ENCODE peak calls at places on chromosomes 12 and 14, in five cellular contexts. One of them, this sample, is unnamed.

GRCh38 chr12:94570161-94570560 is 80.2 kb downstream of the TMCC3 start:
- DNase-seq in endothelial cell of umbilical vein: peak; percentile 87
- DNase-seq in HCT116: peak; percentile 8
- DNase-seq in HepG2: no peak
- DNase-seq in astrocyte: peak; percentile 72
- DNase-seq in this sample: no peak

GRCh38 chr12:2283910-2284309 is 231.1 kb downstream of the CACNA1C start:
- DNase-seq in endothelial cell of umbilical vein: no peak
- DNase-seq in HCT116: no peak
- DNase-seq in HepG2: no peak
- DNase-seq in astrocyte: peak; percentile 67
- DNase-seq in this sample: no peak

GRCh38 chr14:35286707-35287106 is 5.5 kb upstream of the PSMA6 start:
- DNase-seq in endothelial cell of umbilical vein: no peak
- DNase-seq in HCT116: no peak
- DNase-seq in HepG2: no peak
- DNase-seq in astrocyte: no peak
- DNase-seq in this sample: peak; percentile 69

GRCh38 chr12:51751657-51752056 is 96.9 kb downstream of the FIGNL2 start:
- DNase-seq in endothelial cell of umbilical vein: peak; percentile 87
- DNase-seq in HCT116: no peak
- DNase-seq in HepG2: no peak
- DNase-seq in astrocyte: no peak
- DNase-seq in this sample: no peak

GRCh38 chr12:41034686-41035085 is 153.4 kb upstream of the PDZRN4 start:
- DNase-seq in endothelial cell of umbilical vein: no peak
- DNase-seq in HCT116: no peak
- DNase-seq in HepG2: no peak
- DNase-seq in astrocyte: peak; percentile 54
- DNase-seq in this sample: no peak

GRCh38 chr12:84785281-84785680 is 127.3 kb downstream of the SLC6A15 start:
- DNase-seq in endothelial cell of umbilical vein: no peak
- DNase-seq in HCT116: no peak
- DNase-seq in HepG2: no peak
- DNase-seq in astrocyte: no peak
- DNase-seq in this sample: no peak

GRCh38 chr12:6451348-6452244 is at the start of gene TAPBPL:
- DNase-seq in endothelial cell of umbilical vein: peak; percentile 89
- DNase-seq in HCT116: no peak
- DNase-seq in HepG2: peak; percentile 89
- DNase-seq in astrocyte: peak; percentile 71
- DNase-seq in this sample: peak; percentile 88

GRCh38 chr12:82870825-82871377 is 184.2 kb downstream of the TMTC2 start:
- DNase-seq in endothelial cell of umbilical vein: no peak
- DNase-seq in HCT116: no peak
- DNase-seq in HepG2: no peak
- DNase-seq in astrocyte: no peak
- DNase-seq in this sample: no peak

GRCh38 chr12:54018608-54018984 is 9.6 kb upstream of the HOXC6 start:
- DNase-seq in endothelial cell of umbilical vein: no peak
- DNase-seq in HCT116: no peak
- DNase-seq in HepG2: no peak
- DNase-seq in astrocyte: no peak
- DNase-seq in this sample: no peak

GRCh38 chr12:175759-176158 is 38.2 kb downstream of the SLC6A12 start:
- DNase-seq in endothelial cell of umbilical vein: no peak
- DNase-seq in HCT116: no peak
- DNase-seq in HepG2: no peak
- DNase-seq in astrocyte: no peak
- DNase-seq in this sample: no peak

GRCh38 chr12:4355843-4356327 is 23.6 kb downstream of the FGF23 start:
- DNase-seq in endothelial cell of umbilical vein: peak; percentile 19
- DNase-seq in HCT116: peak; percentile 41
- DNase-seq in HepG2: peak; percentile 28
- DNase-seq in astrocyte: no peak
- DNase-seq in this sample: peak; percentile 85

GRCh38 chr12:1429980-1430379 is 164.4 kb downstream of the FBXL14 start:
- DNase-seq in endothelial cell of umbilical vein: no peak
- DNase-seq in HCT116: no peak
- DNase-seq in HepG2: no peak
- DNase-seq in astrocyte: peak; percentile 71
- DNase-seq in this sample: no peak

GRCh38 chr14:76051717-76052459 is 66.3 kb downstream of the IFT43 start:
- DNase-seq in endothelial cell of umbilical vein: no peak
- DNase-seq in HCT116: no peak
- DNase-seq in HepG2: no peak
- DNase-seq in astrocyte: no peak
- DNase-seq in this sample: no peak

GRCh38 chr12:11753151-11753501 is 103.7 kb downstream of the ETV6 start:
- DNase-seq in endothelial cell of umbilical vein: no peak
- DNase-seq in HCT116: no peak
- DNase-seq in HepG2: no peak
- DNase-seq in astrocyte: no peak
- DNase-seq in this sample: no peak

GRCh38 chr14:100028990-100029677 is 36.1 kb upstream of the EVL start:
- DNase-seq in endothelial cell of umbilical vein: no peak
- DNase-seq in HCT116: no peak
- DNase-seq in HepG2: no peak
- DNase-seq in astrocyte: peak; percentile 67
- DNase-seq in this sample: no peak

GRCh38 chr12:108582509-108582908 is 15.4 kb downstream of the TMEM119 start:
- DNase-seq in endothelial cell of umbilical vein: no peak
- DNase-seq in HCT116: no peak
- DNase-seq in HepG2: no peak
- DNase-seq in astrocyte: no peak
- DNase-seq in this sample: no peak

GRCh38 chr12:108581311-108582227 is 16.3 kb downstream of the TMEM119 start:
- DNase-seq in endothelial cell of umbilical vein: no peak
- DNase-seq in HCT116: no peak
- DNase-seq in HepG2: no peak
- DNase-seq in astrocyte: no peak
- DNase-seq in this sample: no peak

GRCh38 chr12:108584456-108585065 is 13.3 kb downstream of the TMEM119 start:
- DNase-seq in endothelial cell of umbilical vein: no peak
- DNase-seq in HCT116: no peak
- DNase-seq in HepG2: no peak
- DNase-seq in astrocyte: no peak
- DNase-seq in this sample: no peak

GRCh38 chr12:108583971-108584370 is 13.9 kb downstream of the TMEM119 start:
- DNase-seq in endothelial cell of umbilical vein: no peak
- DNase-seq in HCT116: no peak
- DNase-seq in HepG2: no peak
- DNase-seq in astrocyte: no peak
- DNase-seq in this sample: no peak

GRCh38 chr12:108582981-108583770 is 14.7 kb downstream of the TMEM119 start:
- DNase-seq in endothelial cell of umbilical vein: no peak
- DNase-seq in HCT116: no peak
- DNase-seq in HepG2: no peak
- DNase-seq in astrocyte: no peak
- DNase-seq in this sample: no peak
- H3K9ac ChIP-seq in endothelial cell of umbilical vein: no peak overlapping the region
- H3K9ac ChIP-seq in HCT116: no peak overlapping the region
- H3K9ac ChIP-seq in HepG2: no peak overlapping the region
- H3K9ac ChIP-seq in astrocyte: no peak overlapping the region
- H3K9ac ChIP-seq in this sample: no peak overlapping the region

DNA sequence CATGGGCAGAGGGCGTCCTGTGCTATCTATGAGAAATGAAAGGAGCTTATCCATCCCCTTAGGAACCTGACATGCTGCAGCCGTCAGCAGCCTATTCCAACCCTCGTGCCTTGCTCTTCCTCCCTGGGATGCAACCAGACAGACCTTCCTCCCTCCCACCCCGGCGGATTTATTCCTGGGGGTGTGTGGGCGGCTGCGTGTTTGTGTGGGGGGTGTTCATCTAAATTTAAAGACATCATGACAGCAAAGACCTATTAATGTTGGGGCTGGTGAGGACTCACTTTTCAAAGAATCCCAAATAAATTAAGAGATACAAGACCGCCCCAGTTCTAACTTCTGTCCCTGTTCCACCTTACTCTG is 52.0 kb downstream of the WSCD2 start:
- DNase-seq in endothelial cell of umbilical vein: no peak
- DNase-seq in HCT116: no peak
- DNase-seq in HepG2: no peak
- DNase-seq in astrocyte: no peak
- DNase-seq in this sample: no peak
- H3K9ac ChIP-seq in endothelial cell of umbilical vein: no peak overlapping the region
- H3K9ac ChIP-seq in HCT116: no peak overlapping the region
- H3K9ac ChIP-seq in HepG2: no peak overlapping the region
- H3K9ac ChIP-seq in astrocyte: no peak overlapping the region
- H3K9ac ChIP-seq in this sample: no peak overlapping the region

GRCh38 chr12:68932123-68932700 is 759 bp downstream of the CPM start:
- DNase-seq in endothelial cell of umbilical vein: no peak
- DNase-seq in HCT116: no peak
- DNase-seq in HepG2: no peak
- DNase-seq in astrocyte: peak; percentile 2
- DNase-seq in this sample: peak; percentile 46
- H3K9ac ChIP-seq in endothelial cell of umbilical vein: no peak overlapping the region
- H3K9ac ChIP-seq in HCT116: peak overlapping the region; percentile 40
- H3K9ac ChIP-seq in HepG2: no peak overlapping the region
- H3K9ac ChIP-seq in astrocyte: peak overlapping the region; percentile 52
- H3K9ac ChIP-seq in this sample: no peak overlapping the region

GRCh38 chr12:73361156-73361866 is 1089.1 kb downstream of the TRHDE start:
- DNase-seq in endothelial cell of umbilical vein: no peak
- DNase-seq in HCT116: no peak
- DNase-seq in HepG2: no peak
- DNase-seq in astrocyte: no peak
- DNase-seq in this sample: no peak
- H3K9ac ChIP-seq in endothelial cell of umbilical vein: no peak overlapping the region
- H3K9ac ChIP-seq in HCT116: no peak overlapping the region
- H3K9ac ChIP-seq in HepG2: no peak overlapping the region
- H3K9ac ChIP-seq in astrocyte: no peak overlapping the region
- H3K9ac ChIP-seq in this sample: no peak overlapping the region

This sample was measured in Karpas-422.